ENCODE peak calls at places on chromosomes 2 and 18, in ten cellular contexts. W is stimulated activated CD8-positive, alpha-beta memory T cell treated with anti-CD3 and anti-CD28 coated beads, Interleukin-4, amount 100 ng/mL, for 4 hours; B is activated gamma-delta T cell treated with Interleukin-2 at 50 U/mL for 16 hours; F is stimulated activated CD4-positive, alpha-beta T cell treated with anti-CD3 and anti-CD28 coated beads, Interleukin-12 subunit alpha, Interleukin-12 subunit beta, amount 100 ng/mL, for 4 hours; K is myocyte; H is activated effector memory CD4-positive, alpha-beta T cell treated with Interleukin-2 at 50 U/mL for 16 hours; Y is fibroblast of lung; R is KG1; P is amniotic stem cell; A is Right ventricle myocardium superior. N is an unnamed sample.

GRCh38 chr2:207165121-207166038 is at the start of gene KLF7:
- DNase-seq in A (peak), P (no peak), Y (peak), R (no peak), H (peak), W (no peak), B (peak), F (peak), K (peak), N (peak)

GRCh38 chr2:112137516-112138142 is 556 bp upstream of the FBLN7 start:
- DNase-seq in P (no peak), F (no peak), W (no peak), H (no peak), B (no peak), A (no peak), Y (no peak), K (peak), R (no peak), N (no peak)

GRCh38 chr18:74731097-74731496 is 133.4 kb downstream of the ZNF407 start:
- DNase-seq in P (peak), H (no peak), Y (peak), A (no peak), W (no peak), K (peak), B (no peak), R (no peak), F (no peak), N (peak)

GRCh38 chr18:50091495-50092249 is 103.3 kb downstream of the MYO5B start:
- DNase-seq in A (no peak), W (no peak), F (no peak), P (no peak), H (no peak), Y (no peak), R (no peak), K (peak), B (no peak), N (no peak)

GRCh38 chr18:46877329-46877987 is 39.8 kb downstream of the PIAS2 start:
- DNase-seq in Y (no peak), W (no peak), F (no peak), A (no peak), B (no peak), P (no peak), K (no peak), R (no peak), H (no peak), N (no peak)

GRCh38 chr2:78979380-78980238 is 45.9 kb upstream of the REG3G start:
- DNase-seq in W (no peak), Y (peak), P (no peak), K (no peak), R (peak), H (no peak), B (no peak), F (no peak), A (no peak), N (peak)

GRCh38 chr2:239285071-239285931 is 115.5 kb downstream of the HDAC4 start:
- DNase-seq in P (no peak), F (no peak), W (no peak), H (no peak), R (no peak), A (peak), Y (peak), B (no peak), K (no peak), N (no peak)

GRCh38 chr2:189363559-189363958 is 77.7 kb upstream of the WDR75 start:
- DNase-seq in H (no peak), W (no peak), K (peak), A (no peak), P (no peak), Y (peak), R (no peak), F (no peak), B (no peak), N (peak)

GRCh38 chr18:75548353-75548752 is 120.8 kb upstream of the SMIM21 start:
- DNase-seq in A (no peak), R (no peak), K (no peak), W (no peak), P (no peak), B (no peak), Y (no peak), H (no peak), F (no peak), N (no peak)

GRCh38 chr18:76988827-76989646 is 143.5 kb downstream of the MBP start:
- DNase-seq in K (no peak), F (no peak), H (no peak), R (no peak), A (no peak), W (no peak), P (no peak), B (no peak), Y (no peak), N (no peak)

GRCh38 chr2:45009928-45010705 is 865 bp upstream of the SIX2 start:
- DNase-seq in A (peak), H (no peak), P (peak), Y (peak), F (no peak), W (no peak), B (no peak), K (peak), R (no peak), N (peak)

GRCh38 chr2:159379181-159379580 is 92.7 kb upstream of the WDSUB1 start:
- DNase-seq in K (no peak), W (no peak), B (no peak), Y (no peak), F (no peak), R (no peak), H (no peak), P (no peak), A (no peak), N (no peak)